ENCODE peak calls at places on chromosome 7, in seven cellular contexts. O is IMR-90, D is heart left ventricle, L is body of pancreas, M is right atrium auricular region, F is ovary, H is AG10803. G is an unnamed sample.

GRCh38 chr7:45977256-45977655 is 56.2 kb upstream of the IGFBP3 start:
- DNase-seq in L (no peak), D (no peak), F (no peak), H (no peak), O (no peak), M (no peak), G (no peak)

GRCh38 chr7:104903044-104903443 is 111.0 kb upstream of the KMT2E start:
- DNase-seq in L (no peak), M (no peak), D (no peak), F (no peak), H (peak; percentile 32), O (peak; percentile 30), G (no peak)

GRCh38 chr7:36204044-36204663 is 51.1 kb downstream of the EEPD1 start:
- DNase-seq in F (no peak), H (no peak), D (no peak), O (no peak), M (no peak), L (no peak), G (no peak)

GRCh38 chr7:134548877-134549276 is at the start of gene AKR1B15:
- DNase-seq in L (no peak), M (no peak), H (peak; percentile 49), F (no peak), D (no peak), O (peak; percentile 55), G (no peak)

GRCh38 chr7:81527651-81528050 is 242.2 kb downstream of the HGF start:
- DNase-seq in M (no peak), O (no peak), F (no peak), D (no peak), H (no peak), L (no peak), G (no peak)

GRCh38 chr7:155260498-155260872 is 37.2 kb upstream of the INSIG1 start:
- DNase-seq in O (no peak), F (no peak), H (no peak), M (no peak), L (no peak), D (no peak), G (no peak)

GRCh38 chr7:88311675-88312036 is 5.0 kb upstream of the STEAP4 start:
- DNase-seq in L (no peak), M (no peak), H (no peak), F (no peak), D (no peak), O (no peak), G (peak; percentile 27)

GRCh38 chr7:31853380-31853779 is 166.4 kb downstream of the PPP1R17 start:
- DNase-seq in H (peak; percentile 35), M (no peak), F (no peak), O (peak; percentile 35), D (no peak), L (no peak), G (no peak)

GRCh38 chr7:98399903-98400537 is 870 bp downstream of the BAIAP2L1 start:
- DNase-seq in F (no peak), O (peak; percentile 17), L (peak; percentile 42), M (no peak), H (peak; percentile 70), D (no peak), G (peak; percentile 50)

GRCh38 chr7:41825927-41826480 is 123.1 kb upstream of the INHBA start:
- DNase-seq in M (no peak), F (no peak), L (no peak), H (peak; percentile 45), O (peak; percentile 28), D (no peak), G (no peak)

GRCh38 chr7:41709621-41710020 is 6.7 kb upstream of the INHBA start:
- DNase-seq in F (no peak), M (no peak), O (peak; percentile 99), L (no peak), H (peak; percentile 87), D (no peak), G (peak; percentile 84)

GRCh38 chr7:129615018-129615417 is 3.5 kb downstream of the NRF1 start:
- DNase-seq in M (no peak), L (no peak), H (no peak), O (peak; percentile 72), F (no peak), D (no peak), G (peak; percentile 66)

GRCh38 chr7:123285076-123285700 is 85.4 kb upstream of the SLC13A1 start:
- DNase-seq in F (no peak), H (no peak), O (no peak), D (no peak), L (no peak), M (no peak), G (no peak)

GRCh38 chr7:130273081-130273699 is 6.5 kb downstream of the CPA2 start:
- DNase-seq in F (peak; percentile 47), M (no peak), L (peak; percentile 57), O (peak; percentile 48), H (peak; percentile 28), D (peak; percentile 25), G (peak; percentile 94)

GRCh38 chr7:135678612-135679575 is 16.6 kb downstream of the STMP1 start:
- DNase-seq in L (peak; percentile 80), M (no peak), O (peak; percentile 86), F (no peak), H (peak; percentile 73), D (no peak), G (no peak)

GRCh38 chr7:158286210-158286609 is 301.4 kb downstream of the PTPRN2 start:
- DNase-seq in L (no peak), O (no peak), H (no peak), D (no peak), M (no peak), F (no peak), G (no peak)

GRCh38 chr7:155464948-155465739 is 7.2 kb downstream of the EN2 start:
- DNase-seq in M (no peak), O (no peak), L (no peak), F (no peak), H (no peak), D (no peak), G (no peak)

GRCh38 chr7:55350281-55350680 is 14.9 kb upstream of the LANCL2 start:
- DNase-seq in O (no peak), F (no peak), H (no peak), M (no peak), L (no peak), D (no peak), G (no peak)

GRCh38 chr7:104252409-104253134 is 44.8 kb upstream of the ORC5 start:
- DNase-seq in O (no peak), H (no peak), D (no peak), F (no peak), M (no peak), L (no peak), G (no peak)

GRCh38 chr7:116503835-116504234 is 4.3 kb downstream of the CAV2 start:
- DNase-seq in F (no peak), M (no peak), O (no peak), D (no peak), L (no peak), H (no peak), G (no peak)

GRCh38 chr7:116500071-116500853 is 724 bp downstream of the CAV2 start:
- DNase-seq in L (peak; percentile 30), D (peak; percentile 45), H (peak; percentile 57), M (peak; percentile 63), O (peak; percentile 50), F (peak; percentile 45), G (peak; percentile 61)

GRCh38 chr7:116501425-116502167 is 2.1 kb downstream of the CAV2 start:
- DNase-seq in D (peak; percentile 43), H (peak; percentile 30), L (peak; percentile 34), O (peak; percentile 76), F (no peak), M (no peak), G (peak; percentile 63)

GRCh38 chr7:116505278-116505677 is 5.7 kb downstream of the CAV2 start:
- DNase-seq in M (no peak), H (no peak), O (no peak), F (no peak), D (no peak), L (no peak), G (no peak)

DNA sequence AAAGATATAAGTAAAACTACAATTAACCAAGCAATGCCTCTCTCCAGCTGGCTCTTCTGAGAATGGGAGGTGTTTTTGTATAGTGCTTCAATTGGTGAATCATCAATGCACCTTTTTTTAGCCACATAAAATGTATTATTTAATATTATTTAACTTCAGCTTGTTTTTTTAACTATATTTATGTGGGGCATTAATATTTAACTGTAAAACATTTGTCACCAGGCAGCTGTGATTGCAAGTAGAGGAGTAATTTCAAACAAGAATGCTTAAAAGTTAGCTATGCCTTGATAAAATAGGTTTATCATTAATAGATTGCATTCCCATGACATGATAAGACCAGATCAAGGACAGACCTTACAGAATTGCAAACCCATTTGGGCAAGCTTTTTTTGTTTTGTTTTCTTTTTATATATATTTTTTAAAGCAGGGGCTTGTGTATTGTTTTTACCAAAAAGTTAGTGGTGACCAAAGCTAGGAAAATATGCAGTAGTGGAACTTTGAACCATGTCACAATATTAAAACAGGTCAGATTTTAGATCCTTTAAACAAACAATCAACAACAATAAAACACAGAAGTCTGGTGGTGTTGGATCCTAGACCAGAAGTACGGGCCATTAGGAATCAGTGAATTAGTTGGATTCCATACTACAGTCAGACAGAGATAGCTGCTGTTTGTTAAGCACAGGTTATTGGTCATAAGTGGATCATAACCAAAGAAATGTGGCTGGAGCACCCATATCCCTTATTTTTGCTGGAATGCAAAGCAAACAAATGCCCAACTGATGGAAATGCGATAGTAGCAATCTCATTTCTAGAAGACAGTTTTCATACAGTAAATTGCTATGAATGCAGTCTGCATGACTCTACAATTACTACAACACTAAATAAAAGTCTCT is 2.9 kb downstream of the CAV2 start:
- DNase-seq in F (no peak), L (no peak), M (no peak), D (no peak), H (no peak), O (no peak), G (no peak)
- H3K4me3 ChIP-seq in F (no peak overlapping the region), L (no peak overlapping the region), M (peak overlapping the region; percentile 92), D (peak overlapping the region; percentile 75), H (peak overlapping the region; percentile 88), O (peak overlapping the region; percentile 88), G (peak overlapping the region; percentile 66)

GRCh38 chr7:95845007-95845406 is 72.7 kb downstream of the DYNC1I1 start:
- DNase-seq in M (no peak), D (no peak), F (no peak), H (peak; percentile 26), L (no peak), O (no peak), G (no peak)

GRCh38 chr7:95843286-95843685 is 70.9 kb downstream of the DYNC1I1 start:
- DNase-seq in D (no peak), F (no peak), H (peak; percentile 27), L (no peak), O (no peak), M (no peak), G (no peak)

GRCh38 chr7:95840953-95841950 is 68.9 kb downstream of the DYNC1I1 start:
- DNase-seq in M (no peak), D (no peak), F (no peak), H (no peak), O (no peak), L (no peak), G (no peak)

GRCh38 chr7:95847061-95847460 is 74.7 kb downstream of the DYNC1I1 start:
- DNase-seq in O (no peak), L (no peak), F (no peak), M (no peak), H (peak; percentile 12), D (no peak), G (no peak)
- TF ChIP-seq CTCF in O (no peak), L (no peak), F (no peak), M (no peak), H (no peak), D (no peak), G (no peak)

GRCh38 chr7:128105228-128106022 is 74.2 kb upstream of the LRRC4 start:
- DNase-seq in O (no peak), H (no peak), D (no peak), L (no peak), M (no peak), F (no peak), G (no peak)
- H3K4me3 ChIP-seq in O (no peak overlapping the region), H (no peak overlapping the region), D (no peak overlapping the region), L (no peak overlapping the region), M (no peak overlapping the region), F (no peak overlapping the region), G (no peak overlapping the region)

GRCh38 chr7:5422324-5423271 is 1.0 kb downstream of the TNRC18 start:
- DNase-seq in F (peak; percentile 43), H (peak; percentile 52), L (peak; percentile 27), M (no peak), O (peak; percentile 24), D (no peak), G (peak; percentile 41)
- TF ChIP-seq CTCF in F (peak; percentile 20), H (peak; percentile 15), L (peak; percentile 5), M (no peak), O (peak; percentile 13), D (no peak), G (peak; percentile 6)

G was measured in fibroblast of villous mesenchyme.